ENCODE peak calls at places on chromosomes 7 and 10, in eight cellular contexts. H is progenitor cell of endocrine pancreas; Z is AG08395; L is transverse colon; V is NCI-H1105; F is NCI-H2081; E is HT1080; O is stimulated activated CD8-positive, alpha-beta memory T cell treated with anti-CD3 and anti-CD28 coated beads, Interleukin-12 subunit alpha, Interleukin-12 subunit beta, amount 100 ng/mL, for 4 hours. A is an unnamed sample.

GRCh38 chr10:26359670-26360069 is 78.5 kb upstream of the APBB1IP start:
- DNase-seq in E (no peak), O (no peak), L (no peak), H (no peak), V (no peak), Z (no peak), F (no peak), A (no peak)

GRCh38 chr7:92987095-92987494 is 130.7 kb downstream of the SAMD9 start:
- DNase-seq in Z (peak; percentile 58), L (no peak), F (no peak), V (no peak), H (no peak), O (no peak), E (no peak), A (no peak)

GRCh38 chr7:23272275-23272674 is 25.7 kb downstream of the GPNMB start:
- DNase-seq in O (no peak), E (no peak), L (no peak), F (no peak), H (no peak), Z (no peak), V (no peak), A (no peak)

GRCh38 chr10:4034907-4035581 is 250.0 kb upstream of the KLF6 start:
- DNase-seq in H (no peak), E (no peak), Z (peak; percentile 60), O (no peak), V (no peak), F (no peak), L (peak; percentile 22), A (no peak)

GRCh38 chr10:120953897-120954296 is 102.7 kb downstream of the WDR11 start:
- DNase-seq in E (peak; percentile 14), Z (no peak), O (no peak), H (no peak), F (no peak), L (no peak), V (no peak), A (no peak)

GRCh38 chr7:132558815-132559214 is 17.5 kb downstream of the PLXNA4 start:
- DNase-seq in L (no peak), V (no peak), O (no peak), E (no peak), Z (no peak), H (no peak), F (no peak), A (no peak)

GRCh38 chr10:72335394-72336258 is 19.1 kb downstream of the DNAJB12 start:
- DNase-seq in Z (no peak), E (peak; percentile 66), V (no peak), H (no peak), L (peak; percentile 70), O (no peak), F (no peak), A (no peak)

GRCh38 chr7:46071601-46072000 is 150.5 kb upstream of the IGFBP3 start:
- DNase-seq in L (no peak), V (no peak), E (no peak), O (no peak), H (no peak), Z (no peak), F (no peak), A (no peak)

GRCh38 chr7:464177-464711 is 55.4 kb downstream of the PDGFA start:
- DNase-seq in L (no peak), Z (no peak), E (no peak), F (no peak), V (no peak), H (no peak), O (no peak), A (no peak)

GRCh38 chr10:30270247-30270646 is 78.8 kb downstream of the MTPAP start:
- DNase-seq in Z (peak; percentile 8), E (no peak), L (no peak), F (no peak), O (no peak), H (no peak), V (no peak), A (no peak)

GRCh38 chr10:125258676-125259075 is 98.3 kb upstream of the CTBP2 start:
- DNase-seq in E (no peak), O (no peak), F (no peak), Z (no peak), V (no peak), L (no peak), H (no peak), A (no peak)